ENCODE peak calls at places on chromosomes 7 and 10, in six cellular contexts. C, I, R, T, G and Y are unnamed samples.

GRCh38 chr7:44490351-44491200 is at the start of gene NUDCD3:
- DNase-seq in C (peak; percentile 70), I (peak; percentile 84), R (peak; percentile 75), T (peak; percentile 28), G (peak; percentile 87), Y (peak; percentile 90)

GRCh38 chr10:6866757-6867156 is 286.7 kb upstream of the PRKCQ start:
- DNase-seq in C (no peak), I (no peak), R (no peak), T (no peak), G (no peak), Y (no peak)

GRCh38 chr7:154774303-154774702 is 228.6 kb downstream of the PAXIP1 start:
- DNase-seq in C (no peak), I (no peak), R (no peak), T (no peak), G (peak; percentile 50), Y (no peak)

GRCh38 chr10:92173996-92174395 is 116.9 kb downstream of the CPEB3 start:
- DNase-seq in C (no peak), I (no peak), R (no peak), T (no peak), G (no peak), Y (no peak)

GRCh38 chr10:35912615-35913170 is 270.6 kb upstream of the FZD8 start:
- DNase-seq in C (peak; percentile 39), I (no peak), R (no peak), T (no peak), G (no peak), Y (peak; percentile 89)

GRCh38 chr10:3570330-3570729 is 214.7 kb downstream of the KLF6 start:
- DNase-seq in C (no peak), I (no peak), R (no peak), T (no peak), G (no peak), Y (no peak)

GRCh38 chr10:1522237-1522636 is 215.1 kb downstream of the ADARB2 start:
- DNase-seq in C (no peak), I (no peak), R (no peak), T (no peak), G (no peak), Y (no peak)

GRCh38 chr10:47402681-47403301 is 18.7 kb upstream of the ZNF488 start:
- DNase-seq in C (peak; percentile 89), I (no peak), R (peak; percentile 70), T (no peak), G (no peak), Y (peak; percentile 89)

GRCh38 chr10:46282460-46283216 is 4.2 kb upstream of the ANTXRL start:
- DNase-seq in C (peak; percentile 56), I (peak; percentile 78), R (peak; percentile 33), T (peak; percentile 59), G (peak; percentile 84), Y (peak; percentile 68)

GRCh38 chr7:119515214-119515613 is 757.8 kb upstream of the KCND2 start:
- DNase-seq in C (no peak), I (no peak), R (no peak), T (no peak), G (no peak), Y (no peak)

GRCh38 chr7:48587475-48587874 is 336.9 kb upstream of the CDC14C start:
- DNase-seq in C (no peak), I (no peak), R (no peak), T (no peak), G (no peak), Y (no peak)

GRCh38 chr7:151945224-151945623 is 11.0 kb upstream of the GALNTL5 start:
- DNase-seq in C (no peak), I (no peak), R (no peak), T (no peak), G (no peak), Y (no peak)

GRCh38 chr10:86261470-86261869 is 105.1 kb downstream of the GRID1 start:
- DNase-seq in C (no peak), I (no peak), R (no peak), T (no peak), G (no peak), Y (no peak)

GRCh38 chr7:31791881-31792280 is 104.9 kb downstream of the PPP1R17 start:
- DNase-seq in C (no peak), I (no peak), R (no peak), T (no peak), G (no peak), Y (no peak)

GRCh38 chr7:81725003-81725402 is 44.8 kb downstream of the HGF start:
- DNase-seq in C (peak; percentile 24), I (no peak), R (no peak), T (no peak), G (no peak), Y (peak; percentile 86)

GRCh38 chr10:16478801-16479200 is 42.0 kb downstream of the PTER start:
- DNase-seq in C (no peak), I (no peak), R (no peak), T (no peak), G (no peak), Y (no peak)

GRCh38 chr10:114998993-114999392 is 61.0 kb downstream of the TRUB1 start:
- DNase-seq in C (no peak), I (no peak), R (no peak), T (no peak), G (no peak), Y (no peak)

GRCh38 chr10:15609291-15609690 is 110.4 kb downstream of the ITGA8 start:
- DNase-seq in C (no peak), I (no peak), R (no peak), T (no peak), G (no peak), Y (no peak)

GRCh38 chr10:26863677-26864076 is 2.9 kb upstream of the ABI1 start:
- DNase-seq in C (no peak), I (no peak), R (no peak), T (no peak), G (no peak), Y (no peak)

GRCh38 chr10:26859241-26860025 is 1.3 kb downstream of the ABI1 start:
- DNase-seq in C (no peak), I (no peak), R (peak; percentile 22), T (no peak), G (no peak), Y (peak; percentile 27)

GRCh38 chr10:26860542-26861325 is at the start of gene ABI1:
- DNase-seq in C (peak; percentile 93), I (peak; percentile 84), R (peak; percentile 98), T (peak; percentile 91), G (peak; percentile 96), Y (peak; percentile 99)

GRCh38 chr10:26860026-26860541 is 674 bp downstream of the ABI1 start:
- DNase-seq in C (peak; percentile 66), I (peak; percentile 43), R (peak; percentile 30), T (peak; percentile 30), G (peak; percentile 47), Y (peak; percentile 69)

DNA sequence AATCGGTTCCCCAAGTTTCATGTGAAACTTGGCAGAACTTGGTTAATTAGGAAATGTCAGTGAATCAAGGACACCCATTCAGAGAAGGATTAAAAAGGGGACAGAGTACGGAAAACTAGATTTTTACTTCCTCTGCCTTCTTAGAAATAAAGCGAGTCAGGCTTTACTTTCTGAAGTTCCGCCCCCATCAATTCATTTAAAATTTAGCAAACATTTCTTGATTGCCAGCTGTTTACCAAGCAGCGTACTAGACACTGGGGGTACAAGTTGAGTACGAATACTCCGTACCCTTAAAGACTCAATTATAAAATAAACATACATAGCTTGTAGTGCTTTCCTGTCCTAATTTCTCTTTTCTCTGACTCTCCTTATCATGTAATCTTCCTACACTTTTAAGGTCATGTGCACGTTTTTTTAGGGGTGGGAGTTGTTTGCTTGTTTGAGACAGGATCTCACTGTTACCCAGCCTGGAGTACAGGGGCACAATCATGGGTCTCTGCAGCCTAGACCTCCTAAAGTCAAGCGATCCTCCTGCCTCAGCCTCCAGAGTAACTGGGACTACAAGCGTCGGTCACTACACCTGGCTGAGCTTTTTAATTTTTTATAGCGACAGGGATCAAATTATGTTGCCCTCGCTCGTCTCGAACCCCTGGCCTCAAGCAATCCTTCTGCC is 704 bp upstream of the ABI1 start:
- DNase-seq in C (no peak), I (no peak), R (no peak), T (no peak), G (no peak), Y (no peak)
- TF ChIP-seq CTCF in C (peak; percentile 1), I (peak; percentile 83), R (no peak), T (no peak), G (no peak), Y (no peak)

GRCh38 chr10:132457328-132458070 is 60.5 kb downstream of the PWWP2B start:
- DNase-seq in C (no peak), I (peak; percentile 63), R (no peak), T (no peak), G (peak; percentile 15), Y (no peak)

GRCh38 chr10:132460071-132460470 is 63.1 kb downstream of the PWWP2B start:
- DNase-seq in C (no peak), I (no peak), R (no peak), T (no peak), G (peak; percentile 4), Y (no peak)

GRCh38 chr10:132458071-132458594 is 61.1 kb downstream of the PWWP2B start:
- DNase-seq in C (no peak), I (no peak), R (no peak), T (no peak), G (no peak), Y (no peak)

GRCh38 chr10:132459252-132460028 is 62.4 kb downstream of the PWWP2B start:
- DNase-seq in C (no peak), I (peak; percentile 45), R (peak; percentile 58), T (no peak), G (peak; percentile 7), Y (no peak)

DNA sequence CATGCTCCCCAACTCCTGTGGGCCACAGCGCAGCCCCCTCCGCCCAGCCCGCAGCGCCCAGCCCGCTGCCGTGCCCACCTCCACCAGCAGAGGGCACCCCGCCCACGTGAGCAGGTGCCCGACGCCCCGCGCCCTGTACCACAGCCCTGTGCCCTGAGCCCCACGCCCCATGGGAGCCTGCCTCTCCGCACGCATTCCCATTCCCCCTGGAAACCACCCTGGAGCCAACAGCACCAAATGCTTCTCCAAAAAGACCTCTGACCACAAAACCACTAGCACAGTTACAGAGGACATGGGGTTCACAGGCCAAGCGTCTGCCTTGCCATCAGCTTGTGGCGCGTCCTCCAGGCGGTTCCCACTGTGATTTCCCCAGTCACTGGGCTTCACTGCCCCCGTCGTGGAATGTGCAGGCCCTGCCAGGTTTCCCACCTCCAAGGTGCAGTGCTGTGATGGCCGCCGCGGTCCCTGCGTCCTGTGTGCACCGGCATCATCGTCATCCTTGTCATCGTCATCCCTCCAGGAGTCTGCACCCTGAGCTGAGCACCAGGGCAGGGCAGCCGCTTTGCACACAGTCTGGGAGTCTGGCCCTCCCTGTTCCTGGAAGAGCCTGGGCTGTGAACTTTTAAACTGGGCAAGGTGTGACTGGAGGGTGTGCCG is 61.7 kb downstream of the PWWP2B start:
- DNase-seq in C (no peak), I (peak; percentile 96), R (no peak), T (no peak), G (peak; percentile 72), Y (peak; percentile 24)
- TF ChIP-seq CTCF in C (peak; percentile 42), I (peak; percentile 90), R (peak; percentile 96), T (peak; percentile 98), G (peak; percentile 70), Y (peak; percentile 78)

GRCh38 chr7:96061844-96062243 is 260.1 kb downstream of the SLC25A13 start:
- DNase-seq in C (no peak), I (no peak), R (no peak), T (no peak), G (no peak), Y (peak; percentile 61)
- TF ChIP-seq CTCF in C (no peak), I (no peak), R (no peak), T (no peak), G (no peak), Y (no peak)

GRCh38 chr10:129223363-129223762 is 243.7 kb upstream of the MGMT start:
- DNase-seq in C (no peak), I (no peak), R (no peak), T (no peak), G (no peak), Y (no peak)

GRCh38 chr10:129219364-129219763 is 247.7 kb upstream of the MGMT start:
- DNase-seq in C (no peak), I (no peak), R (no peak), T (no peak), G (no peak), Y (no peak)

GRCh38 chr10:129224065-129224464 is 243.0 kb upstream of the MGMT start:
- DNase-seq in C (no peak), I (no peak), R (no peak), T (no peak), G (no peak), Y (no peak)
- TF ChIP-seq CTCF in C (no peak), I (no peak), R (no peak), T (no peak), G (no peak), Y (no peak)